ENCODE peak calls at places on chromosome 12, in six cellular contexts. S is ovary, D is left ventricle myocardium inferior, H is adrenal gland, L is neural progenitor cell, T is stomach. I is an unnamed sample.

GRCh38 chr12:49261726-49262125 is 3.2 kb upstream of the TUBA1C start:
- DNase-seq in S (no peak), D (no peak), H (no peak), L (no peak), T (no peak), I (no peak)

GRCh38 chr12:67909681-67910080 is 79.6 kb upstream of the IFNG-AS1 start:
- DNase-seq in S (no peak), D (no peak), H (no peak), L (no peak), T (no peak), I (no peak)

GRCh38 chr12:98211914-98212695 is 303.3 kb upstream of the TMPO start:
- DNase-seq in S (no peak), D (no peak), H (no peak), L (no peak), T (no peak), I (no peak)

GRCh38 chr12:5177731-5178130 is 134.1 kb downstream of the KCNA5 start:
- DNase-seq in S (no peak), D (no peak), H (no peak), L (no peak), T (no peak), I (no peak)

GRCh38 chr12:109744026-109744425 is 30.4 kb downstream of the FAM222A start:
- DNase-seq in S (no peak), D (peak; percentile 2), H (peak; percentile 17), L (no peak), T (peak; percentile 17), I (peak; percentile 37)

GRCh38 chr12:64099430-64099829 is 122.7 kb downstream of the KICS2 start:
- DNase-seq in S (peak; percentile 33), D (peak; percentile 20), H (peak; percentile 75), L (no peak), T (no peak), I (no peak)

GRCh38 chr12:57270966-57271470 is 20.0 kb upstream of the STAC3 start:
- DNase-seq in S (no peak), D (no peak), H (no peak), L (no peak), T (no peak), I (no peak)

GRCh38 chr12:11759894-11760293 is 110.4 kb downstream of the ETV6 start:
- DNase-seq in S (no peak), D (no peak), H (no peak), L (no peak), T (no peak), I (no peak)

GRCh38 chr12:62933871-62934798 is 815 bp downstream of the PPM1H start:
- DNase-seq in S (peak; percentile 31), D (peak; percentile 60), H (peak; percentile 24), L (peak; percentile 65), T (peak; percentile 52), I (peak; percentile 70)
- H3K27ac ChIP-seq in S (no peak overlapping the region), D (peak overlapping the region; percentile 91), H (peak overlapping the region; percentile 29), L (no peak overlapping the region), T (peak overlapping the region; percentile 83), I (peak overlapping the region; percentile 59)

GRCh38 chr12:122894173-122895121 is 1.5 kb downstream of the VPS37B start:
- DNase-seq in S (no peak), D (no peak), H (no peak), L (no peak), T (peak; percentile 89), I (peak; percentile 82)
- H3K27ac ChIP-seq in S (no peak overlapping the region), D (peak overlapping the region; percentile 93), H (peak overlapping the region; percentile 76), L (no peak overlapping the region), T (peak overlapping the region; percentile 94), I (peak overlapping the region; percentile 94)

GRCh38 chr12:76422154-76422877 is 74.1 kb upstream of the BBS10 start:
- DNase-seq in S (no peak), D (no peak), H (no peak), L (no peak), T (no peak), I (no peak)
- H3K27ac ChIP-seq in S (no peak overlapping the region), D (no peak overlapping the region), H (no peak overlapping the region), L (no peak overlapping the region), T (no peak overlapping the region), I (no peak overlapping the region)

DNA sequence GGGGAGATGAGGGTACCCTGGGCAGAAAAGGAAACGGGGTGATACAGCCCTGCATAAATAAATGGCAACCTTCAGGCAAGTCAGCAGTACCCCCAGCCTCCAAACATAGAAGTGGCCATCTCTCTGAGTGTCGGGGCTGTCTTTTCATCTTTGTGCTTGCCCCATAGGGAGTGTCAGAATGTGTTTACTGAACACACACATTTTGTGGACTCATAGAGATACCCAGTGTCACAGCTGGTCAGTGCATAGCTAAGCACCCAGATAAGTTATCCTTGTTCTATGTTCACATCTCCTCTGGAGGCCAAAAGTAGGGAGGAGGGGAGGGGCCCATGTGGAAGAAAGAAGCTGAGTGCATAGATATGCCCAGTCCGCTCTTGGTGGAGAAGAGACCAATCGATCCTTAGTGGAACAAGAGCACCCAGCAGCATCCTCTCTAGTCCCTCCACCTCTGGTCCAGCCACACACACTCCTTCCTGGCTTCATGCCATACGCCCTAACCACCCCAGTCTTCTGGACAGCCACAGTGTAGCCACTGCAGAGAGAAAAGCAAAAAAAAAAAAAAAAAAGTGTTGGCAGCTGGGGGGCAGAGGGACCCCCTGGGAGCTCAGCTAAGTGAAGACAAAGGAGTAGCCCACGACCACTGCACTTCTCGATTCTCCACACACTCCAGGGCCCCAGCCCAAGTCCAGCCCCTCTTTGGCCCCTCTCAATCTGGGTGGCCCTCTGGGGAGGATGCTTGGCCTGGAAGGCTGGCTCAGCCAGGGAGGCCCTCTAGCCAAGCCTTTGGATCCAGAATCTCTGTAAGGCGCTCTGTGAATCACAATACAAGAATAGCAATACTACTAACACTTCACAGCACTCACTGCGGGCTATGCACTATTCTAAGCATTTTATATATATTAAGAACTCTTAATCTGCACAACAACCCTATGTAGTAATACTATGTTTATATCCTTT is 2.6 kb downstream of the ITGA7 start:
- DNase-seq in S (no peak), D (peak; percentile 5), H (no peak), L (no peak), T (no peak), I (no peak)
- H3K27ac ChIP-seq in S (no peak overlapping the region), D (peak overlapping the region; percentile 95), H (no peak overlapping the region), L (no peak overlapping the region), T (peak overlapping the region; percentile 75), I (no peak overlapping the region)

GRCh38 chr12:28222081-28222700 is 31.9 kb downstream of the CCDC91 start:
- DNase-seq in S (no peak), D (no peak), H (no peak), L (no peak), T (no peak), I (no peak)

GRCh38 chr12:28219827-28220226 is 29.6 kb downstream of the CCDC91 start:
- DNase-seq in S (no peak), D (no peak), H (no peak), L (no peak), T (no peak), I (no peak)

GRCh38 chr12:28226705-28227104 is 36.4 kb downstream of the CCDC91 start:
- DNase-seq in S (no peak), D (no peak), H (no peak), L (no peak), T (no peak), I (no peak)

GRCh38 chr12:28223853-28224252 is 33.6 kb downstream of the CCDC91 start:
- DNase-seq in S (no peak), D (no peak), H (no peak), L (no peak), T (no peak), I (no peak)

GRCh38 chr12:28222959-28223662 is 32.9 kb downstream of the CCDC91 start:
- DNase-seq in S (no peak), D (no peak), H (no peak), L (no peak), T (no peak), I (no peak)
- H3K27ac ChIP-seq in S (no peak overlapping the region), D (no peak overlapping the region), H (no peak overlapping the region), L (no peak overlapping the region), T (no peak overlapping the region), I (no peak overlapping the region)

I was measured in lower lobe of right lung.